ENCODE peak calls at places on chromosome 22, in seven cellular contexts. I is hepatocyte, W is GM23338, Q is MM.1S, X is neural progenitor cell, Z is PC-3, J is HCT116. B is an unnamed sample.

GRCh38 chr22:22931557-22932270 is 44.1 kb downstream of the IGLL5 start:
- DNase-seq in J (no peak), I (no peak), Q (peak; percentile 95), X (no peak), W (no peak), Z (no peak), B (no peak)

GRCh38 chr22:50613291-50613981 is 12.8 kb downstream of the MAPK8IP2 start:
- DNase-seq in W (peak; percentile 72), J (peak; percentile 68), Q (no peak), X (no peak), I (no peak), Z (peak; percentile 60), B (no peak)

GRCh38 chr22:36086170-36086490 is 57.5 kb upstream of the RBFOX2 start:
- DNase-seq in J (no peak), Z (peak; percentile 41), W (peak; percentile 73), I (no peak), Q (no peak), X (no peak), B (no peak)

GRCh38 chr22:37746366-37747089 is 49.7 kb downstream of the TRIOBP start:
- DNase-seq in X (peak; percentile 36), Q (no peak), W (no peak), I (no peak), Z (no peak), J (no peak), B (peak; percentile 64)

GRCh38 chr22:42065408-42066132 is 5.0 kb downstream of the NAGA start:
- DNase-seq in X (no peak), I (no peak), Q (no peak), W (peak; percentile 80), Z (no peak), J (no peak), B (no peak)

GRCh38 chr22:38843716-38844660 is at the start of gene NPTXR:
- DNase-seq in Q (no peak), X (peak; percentile 89), W (peak; percentile 69), I (peak; percentile 81), J (no peak), Z (peak; percentile 42), B (peak; percentile 82)

GRCh38 chr22:27381960-27382742 is 419.4 kb downstream of the MN1 start:
- DNase-seq in I (no peak), X (peak; percentile 47), Z (no peak), J (no peak), Q (no peak), W (peak; percentile 48), B (no peak)

GRCh38 chr22:42261266-42261665 is 9.2 kb downstream of the TCF20 start:
- DNase-seq in J (no peak), I (no peak), W (no peak), Q (no peak), Z (no peak), X (no peak), B (peak; percentile 50)

GRCh38 chr22:31343235-31344191 is 2.6 kb downstream of the PATZ1 start:
- DNase-seq in Q (no peak), Z (peak; percentile 77), I (peak; percentile 80), W (peak; percentile 92), J (no peak), X (peak; percentile 93), B (no peak)

GRCh38 chr22:29700206-29700948 is 19.4 kb upstream of the CABP7 start:
- DNase-seq in Z (no peak), W (no peak), J (no peak), Q (no peak), X (no peak), I (no peak), B (peak; percentile 28)

GRCh38 chr22:30801695-30802094 is 107.0 kb downstream of the OSBP2 start:
- DNase-seq in X (no peak), I (no peak), Z (no peak), W (no peak), Q (no peak), J (no peak), B (no peak)

GRCh38 chr22:29370556-29370955 is 17.8 kb downstream of the AP1B1 start:
- DNase-seq in W (peak; percentile 66), I (no peak), Q (peak; percentile 9), J (no peak), Z (no peak), X (peak; percentile 60), B (no peak)

GRCh38 chr22:42863349-42863911 is 6.4 kb upstream of the ARFGAP3 start:
- DNase-seq in X (no peak), I (no peak), Z (peak; percentile 72), W (no peak), Q (no peak), J (peak; percentile 43), B (peak; percentile 68)

GRCh38 chr22:42984397-42984796 is 30.6 kb downstream of the PACSIN2 start:
- DNase-seq in J (no peak), W (no peak), Z (no peak), Q (no peak), I (no peak), X (no peak), B (no peak)

GRCh38 chr22:29199702-29200400 is 5.8 kb upstream of the EMID1 start:
- DNase-seq in J (no peak), W (no peak), I (no peak), X (no peak), Q (no peak), Z (no peak), B (no peak)

GRCh38 chr22:38034278-38034882 is 22.8 kb upstream of the PICK1 start:
- DNase-seq in W (peak; percentile 84), I (peak; percentile 87), Z (peak; percentile 74), Q (no peak), J (peak; percentile 68), X (peak; percentile 79), B (peak; percentile 96)

GRCh38 chr22:37454857-37455686 is 27.8 kb upstream of the ELFN2 start:
- DNase-seq in X (no peak), W (no peak), J (peak; percentile 85), Q (no peak), Z (peak; percentile 84), I (peak; percentile 89), B (peak; percentile 89)

GRCh38 chr22:34966980-34967379 is 99.0 kb upstream of the ISX start:
- DNase-seq in J (no peak), X (no peak), Q (no peak), W (no peak), I (peak; percentile 22), Z (peak; percentile 8), B (peak; percentile 0)

GRCh38 chr22:28341001-28341400 is 338.6 kb downstream of the TTC28 start:
- DNase-seq in Z (peak; percentile 4), J (no peak), Q (no peak), I (no peak), W (no peak), X (no peak), B (peak; percentile 65)

GRCh38 chr22:44865193-44866057 is 113.0 kb downstream of the ARHGAP8 start:
- DNase-seq in Q (no peak), I (no peak), X (no peak), W (peak; percentile 25), J (no peak), Z (no peak), B (no peak)

GRCh38 chr22:44862981-44863860 is 110.8 kb downstream of the ARHGAP8 start:
- DNase-seq in X (peak; percentile 34), J (peak; percentile 16), I (no peak), W (peak; percentile 48), Z (no peak), Q (no peak), B (no peak)

GRCh38 chr22:44871782-44872181 is 119.4 kb downstream of the ARHGAP8 start:
- DNase-seq in X (no peak), Z (no peak), Q (no peak), W (no peak), J (no peak), I (no peak), B (no peak)

GRCh38 chr22:44870021-44870420 is 117.6 kb downstream of the ARHGAP8 start:
- DNase-seq in Z (peak; percentile 66), J (peak; percentile 19), X (peak; percentile 51), W (peak; percentile 29), I (peak; percentile 36), Q (no peak), B (peak; percentile 52)

DNA sequence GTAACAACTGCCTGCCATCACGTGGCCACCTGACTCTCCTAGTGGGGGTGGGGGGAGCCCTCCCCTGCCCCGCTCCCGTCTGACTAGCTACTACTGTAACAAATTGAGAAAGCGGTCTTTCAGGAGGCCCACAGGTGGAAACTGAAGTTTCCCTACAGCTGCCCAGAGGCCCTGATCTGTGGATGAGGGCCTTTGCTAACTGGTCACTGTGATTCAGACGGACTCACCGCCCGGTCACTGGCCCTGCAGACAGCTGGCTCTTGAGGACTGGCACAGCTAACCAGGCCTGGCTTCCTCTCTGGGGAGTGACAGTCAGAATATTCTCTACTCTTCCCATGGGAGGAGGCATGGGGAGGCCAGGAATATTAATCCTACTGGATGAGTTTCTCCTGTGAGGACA is 116.8 kb downstream of the ARHGAP8 start:
- DNase-seq in J (no peak), Q (no peak), W (no peak), X (no peak), I (no peak), Z (peak; percentile 17), B (peak; percentile 33)
- TF ChIP-seq EZH2phosphoT487 in J (no peak), Q (no peak), W (no peak), X (no peak), I (no peak), Z (no peak), B (no peak)

GRCh38 chr22:47716890-47717615 is 954.6 kb downstream of the TBC1D22A start:
- DNase-seq in J (no peak), Z (no peak), Q (no peak), I (no peak), X (no peak), W (no peak), B (no peak)

GRCh38 chr22:47724030-47724429 is 961.6 kb downstream of the TBC1D22A start:
- DNase-seq in J (no peak), Q (no peak), Z (no peak), I (no peak), W (no peak), X (no peak), B (no peak)

GRCh38 chr22:47715866-47716578 is 953.6 kb downstream of the TBC1D22A start:
- DNase-seq in Q (no peak), I (no peak), W (no peak), J (no peak), Z (no peak), X (no peak), B (no peak)

GRCh38 chr22:47713880-47714452 is 951.5 kb downstream of the TBC1D22A start:
- DNase-seq in Q (no peak), X (peak; percentile 23), Z (no peak), J (no peak), I (no peak), W (no peak), B (no peak)

DNA sequence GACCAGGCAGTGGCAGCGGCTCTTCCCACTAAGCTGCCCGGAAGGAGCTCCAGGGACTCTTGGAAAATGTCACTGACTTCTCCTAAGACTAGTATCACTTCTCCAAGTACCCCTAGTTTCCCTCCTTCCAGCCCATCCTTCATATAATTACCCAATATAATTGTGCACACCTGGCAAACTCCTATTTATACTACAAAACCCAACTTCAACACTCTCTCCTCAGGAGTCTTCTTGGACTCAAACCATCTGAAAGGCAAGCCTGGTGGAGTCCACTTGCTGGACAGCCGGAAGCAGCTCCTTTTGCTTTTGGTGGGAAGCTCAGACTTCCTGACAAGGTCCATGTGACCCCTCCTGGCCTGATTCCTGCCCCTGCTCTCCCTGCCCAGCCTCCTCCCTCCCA is 955.9 kb downstream of the TBC1D22A start:
- DNase-seq in J (no peak), X (no peak), I (no peak), Z (no peak), Q (no peak), W (no peak), B (no peak)
- TF ChIP-seq EZH2 in J (no peak), X (no peak), I (no peak), Z (no peak), Q (no peak), W (no peak), B (no peak)

GRCh38 chr22:46105494-46106278 is 44.6 kb upstream of the PPARA start:
- DNase-seq in W (no peak), I (peak; percentile 76), X (no peak), Z (no peak), J (no peak), Q (no peak), B (peak; percentile 85)
- TF ChIP-seq EZH2phosphoT487 in W (no peak), I (no peak), X (no peak), Z (no peak), J (no peak), Q (no peak), B (no peak)

GRCh38 chr22:19582033-19582693 is 58.0 kb upstream of the CLDN5 start:
- DNase-seq in I (no peak), Z (no peak), W (no peak), X (no peak), J (no peak), Q (no peak), B (no peak)
- TF ChIP-seq EZH2 in I (no peak), Z (no peak), W (no peak), X (no peak), J (no peak), Q (no peak), B (no peak)

B was measured in GM23248.